ENCODE peak calls at places on chromosomes 12 and 14, in five cellular contexts. Y, L, N, Z and Q are unnamed samples.

GRCh38 chr14:53962954-53963490 is 6.4 kb upstream of the BMP4 start:
- DNase-seq in L (no peak), Z (no peak), N (no peak), Y (no peak), Q (no peak)

GRCh38 chr12:111248981-111249380 is 119.9 kb downstream of the PHETA1 start:
- DNase-seq in Z (no peak), N (no peak), L (no peak), Y (peak), Q (no peak)

GRCh38 chr14:48253020-48253419 is 577.6 kb upstream of the MDGA2 start:
- DNase-seq in N (no peak), Y (no peak), Z (no peak), L (no peak), Q (no peak)

GRCh38 chr12:34249271-34249670 is 227.0 kb downstream of the ALG10 start:
- DNase-seq in Y (no peak), Z (no peak), N (no peak), L (no peak), Q (no peak)

GRCh38 chr12:79688376-79689040 is 2.3 kb downstream of the PAWR start:
- DNase-seq in L (no peak), Z (no peak), N (no peak), Y (no peak), Q (no peak)

GRCh38 chr14:69008411-69008810 is 29.3 kb upstream of the ACTN1 start:
- DNase-seq in N (no peak), L (no peak), Y (no peak), Z (no peak), Q (no peak)

GRCh38 chr12:26403601-26404000 is 208.2 kb downstream of the SSPN start:
- DNase-seq in Y (no peak), Z (no peak), L (no peak), N (no peak), Q (no peak)

GRCh38 chr14:71574976-71575375 is 357.3 kb upstream of the RGS6 start:
- DNase-seq in N (no peak), Z (no peak), Y (peak), L (no peak), Q (no peak)

GRCh38 chr12:53575502-53576264 is 50.5 kb downstream of the ATF7 start:
- DNase-seq in Y (peak), Z (no peak), N (peak), L (no peak), Q (no peak)

GRCh38 chr12:4106617-4107016 is 166.9 kb upstream of the CCND2 start:
- DNase-seq in N (no peak), L (no peak), Y (no peak), Z (no peak), Q (no peak)

GRCh38 chr14:64891839-64892375 is 12.2 kb upstream of the SPTB start:
- DNase-seq in N (peak), Y (peak), L (peak), Z (peak), Q (no peak)

GRCh38 chr12:124053855-124054254 is 80.8 kb downstream of the ZNF664 start:
- DNase-seq in Y (peak), L (peak), N (peak), Z (no peak), Q (peak)

GRCh38 chr12:96091833-96092232 is 56.4 kb upstream of the LTA4H start:
- DNase-seq in Z (no peak), Y (no peak), N (no peak), L (peak), Q (no peak)

GRCh38 chr12:44063671-44064070 is 227.8 kb downstream of the TMEM117 start:
- DNase-seq in Y (no peak), N (no peak), L (no peak), Z (no peak), Q (no peak)

GRCh38 chr12:125132698-125133400 is 67.6 kb downstream of the AACS start:
- DNase-seq in Y (no peak), Z (no peak), N (no peak), L (no peak), Q (no peak)

GRCh38 chr12:104171785-104172563 is 34.0 kb upstream of the NFYB start:
- DNase-seq in L (no peak), Y (no peak), N (peak), Z (no peak), Q (peak)

GRCh38 chr12:40499856-40500255 is 192.4 kb upstream of the CNTN1 start:
- DNase-seq in Y (no peak), N (no peak), L (no peak), Z (no peak), Q (no peak)

GRCh38 chr12:124622326-124622725 is 54.9 kb upstream of the NCOR2 start:
- DNase-seq in Z (no peak), N (no peak), Y (no peak), L (no peak), Q (no peak)

GRCh38 chr12:103626498-103626897 is 39.4 kb downstream of the STAB2 start:
- DNase-seq in Y (peak), Z (no peak), N (peak), L (peak), Q (no peak)

GRCh38 chr14:89429206-89430091 is 12.4 kb upstream of the FOXN3 start:
- DNase-seq in Y (no peak), L (no peak), N (no peak), Z (no peak), Q (no peak)

GRCh38 chr14:104676694-104677505 is 12.5 kb upstream of the INF2 start:
- DNase-seq in L (peak), N (no peak), Y (no peak), Z (no peak), Q (peak)

GRCh38 chr12:41936333-41936732 is 208.3 kb downstream of the GXYLT1 start:
- DNase-seq in N (no peak), Z (no peak), Y (no peak), L (no peak), Q (no peak)

GRCh38 chr14:73239463-73240241 is 2.3 kb downstream of the PAPLN start:
- DNase-seq in Y (no peak), Z (no peak), N (no peak), L (no peak), Q (no peak)

GRCh38 chr12:1595690-1596347 is 1.4 kb upstream of the FBXL14 start:
- DNase-seq in Y (no peak), N (no peak), L (no peak), Z (no peak), Q (no peak)

GRCh38 chr14:50351016-50351415 is 38.9 kb downstream of the DMAC2L start:
- DNase-seq in Z (no peak), N (no peak), L (no peak), Y (no peak), Q (no peak)

GRCh38 chr12:58009355-58009754 is 68.0 kb downstream of the ATP23 start:
- DNase-seq in N (no peak), Y (no peak), L (no peak), Z (no peak), Q (no peak)

GRCh38 chr12:48107252-48107613 is 1.4 kb upstream of the SENP1 start:
- DNase-seq in Z (no peak), L (no peak), N (no peak), Y (no peak), Q (no peak)
- H3K4me3 ChIP-seq in Z (peak), L (no peak), N (no peak), Y (no peak), Q (no peak)

GRCh38 chr12:117100251-117100650 is 1.0 kb upstream of the TESC start:
- DNase-seq in N (peak), Y (peak), L (no peak), Z (no peak), Q (no peak)
- TF ChIP-seq KDM1A in N (no peak), Y (no peak), L (no peak), Z (no peak), Q (no peak)

GRCh38 chr14:63644741-63645140 is 3.1 kb upstream of the WDR89 start:
- DNase-seq in L (no peak), Y (no peak), Z (no peak), N (no peak), Q (no peak)

GRCh38 chr14:63642229-63642611 is 549 bp upstream of the WDR89 start:
- DNase-seq in Z (peak), L (peak), N (peak), Y (peak), Q (no peak)

GRCh38 chr14:63642656-63643382 is 1.1 kb upstream of the WDR89 start:
- DNase-seq in L (no peak), Z (no peak), Y (no peak), N (peak), Q (no peak)

DNA sequence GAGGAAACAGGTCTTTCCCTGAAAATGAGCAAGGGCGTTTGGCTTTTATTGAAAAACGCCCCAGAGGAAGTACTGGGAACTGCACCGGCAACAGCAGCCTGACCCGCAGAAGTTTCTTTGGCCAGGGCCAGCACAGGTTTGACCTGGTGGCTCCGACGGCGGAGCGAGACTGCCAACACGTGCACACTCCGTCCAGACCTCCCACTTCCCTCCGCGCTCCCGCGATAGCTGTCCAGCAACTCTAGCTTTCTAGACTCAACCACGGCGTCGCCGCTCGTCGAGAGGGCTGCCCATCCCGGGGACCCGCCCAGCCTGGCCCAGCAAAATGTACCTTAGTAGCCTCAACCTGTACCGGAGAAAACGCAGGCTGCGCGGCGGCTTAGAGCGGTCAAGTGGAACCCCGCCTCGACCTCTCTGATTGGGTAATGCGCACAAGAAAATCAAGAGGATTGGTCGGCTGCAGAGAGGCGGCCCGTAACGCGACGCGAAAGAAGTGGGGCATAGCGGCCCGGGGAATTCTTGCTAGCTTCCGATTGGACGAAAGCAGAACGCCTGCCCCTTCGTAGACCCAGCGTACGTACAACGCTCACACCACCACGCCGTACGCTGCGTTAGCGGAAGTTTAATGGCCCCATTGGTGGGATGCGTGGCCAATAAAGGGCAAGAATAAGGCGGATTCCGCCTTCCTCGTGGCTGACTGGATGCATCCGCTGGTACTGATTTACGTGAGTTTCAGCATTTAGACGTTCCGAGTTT is at the start of gene WDR89:
- DNase-seq in Z (peak), L (peak), Y (peak), N (peak), Q (peak)
- TF ChIP-seq EP300 in Z (peak), L (no peak), Y (no peak), N (no peak), Q (no peak)

GRCh38 chr12:50609292-50609874 is 104.6 kb downstream of the DIP2B start:
- DNase-seq in N (no peak), L (no peak), Y (no peak), Z (no peak), Q (no peak)

GRCh38 chr12:50606675-50607379 is 102.0 kb downstream of the DIP2B start:
- DNase-seq in Z (no peak), L (no peak), N (no peak), Y (no peak), Q (no peak)

GRCh38 chr12:50600364-50600763 is 95.6 kb downstream of the DIP2B start:
- DNase-seq in L (no peak), Z (no peak), N (no peak), Y (no peak), Q (no peak)

GRCh38 chr12:50603817-50604639 is 99.2 kb downstream of the DIP2B start:
- DNase-seq in Y (no peak), Z (no peak), L (no peak), N (no peak), Q (no peak)

GRCh38 chr12:50604640-50604920 is 99.8 kb downstream of the DIP2B start:
- DNase-seq in L (no peak), Z (no peak), N (no peak), Y (no peak), Q (no peak)
- H3K4me3 ChIP-seq in L (no peak), Z (no peak), N (no peak), Y (no peak), Q (no peak)